ENCODE peak calls at places on chromosomes 11 and 22, in six cellular contexts. One of them, this sample, is unnamed.

GRCh38 chr11:8760896-8761295 is 78.3 kb downstream of the RPL27A start:
- DNase-seq in neuronal stem cell: no peak
- DNase-seq in mesenchymal stem cell: peak; percentile 88
- DNase-seq in IMR-90: peak; percentile 59
- DNase-seq in H9: no peak
- DNase-seq in H1: no peak
- DNase-seq in this sample: no peak

GRCh38 chr11:128494418-128495332 is 92.7 kb downstream of the ETS1 start:
- DNase-seq in neuronal stem cell: no peak
- DNase-seq in H9: no peak
- DNase-seq in IMR-90: no peak
- DNase-seq in H1: no peak
- DNase-seq in mesenchymal stem cell: no peak
- DNase-seq in this sample: no peak

GRCh38 chr11:279966-280761 is 2.0 kb downstream of the NLRP6 start:
- DNase-seq in neuronal stem cell: no peak
- DNase-seq in H1: peak; percentile 49
- DNase-seq in IMR-90: peak; percentile 30
- DNase-seq in mesenchymal stem cell: no peak
- DNase-seq in H9: no peak
- DNase-seq in this sample: peak; percentile 38

GRCh38 chr11:134014502-134014901 is 54.4 kb upstream of the JAM3 start:
- DNase-seq in neuronal stem cell: no peak
- DNase-seq in mesenchymal stem cell: peak; percentile 22
- DNase-seq in H9: peak; percentile 68
- DNase-seq in H1: no peak
- DNase-seq in IMR-90: no peak
- DNase-seq in this sample: no peak

GRCh38 chr11:132848336-132848735 is 684.0 kb downstream of the OPCML start:
- DNase-seq in mesenchymal stem cell: no peak
- DNase-seq in H9: no peak
- DNase-seq in IMR-90: peak; percentile 7
- DNase-seq in neuronal stem cell: no peak
- DNase-seq in H1: no peak
- DNase-seq in this sample: peak; percentile 26

GRCh38 chr22:27637604-27638003 is 164.0 kb downstream of the MN1 start:
- DNase-seq in H9: no peak
- DNase-seq in IMR-90: peak; percentile 28
- DNase-seq in neuronal stem cell: no peak
- DNase-seq in H1: no peak
- DNase-seq in mesenchymal stem cell: peak; percentile 8
- DNase-seq in this sample: no peak

GRCh38 chr11:62552931-62553838 is 6.6 kb upstream of the AHNAK start:
- DNase-seq in mesenchymal stem cell: peak; percentile 98
- DNase-seq in H9: peak; percentile 84
- DNase-seq in neuronal stem cell: no peak
- DNase-seq in IMR-90: peak; percentile 96
- DNase-seq in H1: peak; percentile 82
- DNase-seq in this sample: peak; percentile 98

GRCh38 chr11:118560806-118561205 is 4.9 kb downstream of the IFT46 start:
- DNase-seq in H9: no peak
- DNase-seq in H1: no peak
- DNase-seq in mesenchymal stem cell: no peak
- DNase-seq in IMR-90: no peak
- DNase-seq in neuronal stem cell: no peak
- DNase-seq in this sample: no peak

GRCh38 chr11:57277845-57278720 is 41.0 kb upstream of the APLNR start:
- DNase-seq in neuronal stem cell: peak; percentile 70
- DNase-seq in IMR-90: peak; percentile 84
- DNase-seq in mesenchymal stem cell: peak; percentile 85
- DNase-seq in H9: peak; percentile 84
- DNase-seq in H1: peak; percentile 84
- DNase-seq in this sample: peak; percentile 79

GRCh38 chr22:46070722-46071450 is 79.4 kb upstream of the PPARA start:
- DNase-seq in neuronal stem cell: no peak
- DNase-seq in mesenchymal stem cell: peak; percentile 53
- DNase-seq in H1: peak; percentile 71
- DNase-seq in IMR-90: peak; percentile 54
- DNase-seq in H9: peak; percentile 61
- DNase-seq in this sample: peak; percentile 27

GRCh38 chr11:10114593-10115404 is 179.2 kb downstream of the SBF2 start:
- DNase-seq in IMR-90: no peak
- DNase-seq in mesenchymal stem cell: peak; percentile 49
- DNase-seq in H1: no peak
- DNase-seq in H9: no peak
- DNase-seq in neuronal stem cell: no peak
- DNase-seq in this sample: no peak

GRCh38 chr22:45329536-45329936 is 19.8 kb downstream of the FAM118A start:
- DNase-seq in IMR-90: no peak
- DNase-seq in neuronal stem cell: no peak
- DNase-seq in mesenchymal stem cell: no peak
- DNase-seq in H1: no peak
- DNase-seq in H9: no peak
- DNase-seq in this sample: no peak

GRCh38 chr22:40472036-40472435 is 101.6 kb downstream of the SGSM3 start:
- DNase-seq in neuronal stem cell: no peak
- DNase-seq in mesenchymal stem cell: no peak
- DNase-seq in H1: no peak
- DNase-seq in IMR-90: no peak
- DNase-seq in H9: no peak
- DNase-seq in this sample: no peak

GRCh38 chr11:12674936-12675696 is 895 bp downstream of the TEAD1 start:
- DNase-seq in mesenchymal stem cell: peak; percentile 63
- DNase-seq in H9: no peak
- DNase-seq in H1: no peak
- DNase-seq in neuronal stem cell: no peak
- DNase-seq in IMR-90: no peak
- DNase-seq in this sample: peak; percentile 57

GRCh38 chr11:19832166-19832750 is 119.6 kb downstream of the NAV2 start:
- DNase-seq in neuronal stem cell: no peak
- DNase-seq in H9: no peak
- DNase-seq in mesenchymal stem cell: no peak
- DNase-seq in H1: no peak
- DNase-seq in IMR-90: no peak
- DNase-seq in this sample: no peak

GRCh38 chr11:117374316-117374715 is 46.7 kb downstream of the CEP164 start:
- DNase-seq in neuronal stem cell: no peak
- DNase-seq in mesenchymal stem cell: no peak
- DNase-seq in H1: no peak
- DNase-seq in IMR-90: no peak
- DNase-seq in H9: no peak
- DNase-seq in this sample: no peak

GRCh38 chr11:58391879-58392278 is 14.8 kb downstream of the OR5B3 start:
- DNase-seq in neuronal stem cell: no peak
- DNase-seq in mesenchymal stem cell: peak; percentile 20
- DNase-seq in IMR-90: peak; percentile 72
- DNase-seq in H1: no peak
- DNase-seq in H9: no peak
- DNase-seq in this sample: peak; percentile 28

GRCh38 chr22:46578824-46579561 is 41.2 kb upstream of the GRAMD4 start:
- DNase-seq in H9: peak; percentile 31
- DNase-seq in neuronal stem cell: no peak
- DNase-seq in H1: no peak
- DNase-seq in mesenchymal stem cell: peak; percentile 45
- DNase-seq in IMR-90: peak; percentile 40
- DNase-seq in this sample: peak; percentile 81

GRCh38 chr22:44289429-44290171 is 23.2 kb downstream of the SHISAL1 start:
- DNase-seq in neuronal stem cell: peak; percentile 44
- DNase-seq in H9: peak; percentile 89
- DNase-seq in H1: no peak
- DNase-seq in IMR-90: peak; percentile 49
- DNase-seq in mesenchymal stem cell: peak; percentile 81
- DNase-seq in this sample: no peak
- H2BK120ac ChIP-seq in neuronal stem cell: no peak overlapping the region
- H2BK120ac ChIP-seq in H9: no peak overlapping the region
- H2BK120ac ChIP-seq in H1: peak overlapping the region; percentile 82
- H2BK120ac ChIP-seq in IMR-90: peak overlapping the region; percentile 63
- H2BK120ac ChIP-seq in mesenchymal stem cell: no peak overlapping the region
- H2BK120ac ChIP-seq in this sample: no peak overlapping the region

GRCh38 chr22:49936018-49936972 is 17.9 kb downstream of the CRELD2 start:
- DNase-seq in IMR-90: peak; percentile 86
- DNase-seq in mesenchymal stem cell: peak; percentile 94
- DNase-seq in neuronal stem cell: no peak
- DNase-seq in H9: peak; percentile 87
- DNase-seq in H1: peak; percentile 79
- DNase-seq in this sample: peak; percentile 77

GRCh38 chr22:49936973-49937757 is 18.7 kb downstream of the CRELD2 start:
- DNase-seq in H1: no peak
- DNase-seq in neuronal stem cell: no peak
- DNase-seq in mesenchymal stem cell: peak; percentile 75
- DNase-seq in H9: no peak
- DNase-seq in IMR-90: no peak
- DNase-seq in this sample: no peak

GRCh38 chr22:49938565-49939136 is 20.2 kb downstream of the CRELD2 start:
- DNase-seq in neuronal stem cell: no peak
- DNase-seq in IMR-90: no peak
- DNase-seq in mesenchymal stem cell: no peak
- DNase-seq in H9: no peak
- DNase-seq in H1: no peak
- DNase-seq in this sample: no peak

GRCh38 chr22:49935561-49935960 is 17.1 kb downstream of the CRELD2 start:
- DNase-seq in IMR-90: no peak
- DNase-seq in mesenchymal stem cell: no peak
- DNase-seq in H9: no peak
- DNase-seq in neuronal stem cell: no peak
- DNase-seq in H1: no peak
- DNase-seq in this sample: no peak

GRCh38 chr22:49937758-49938564 is 19.5 kb downstream of the CRELD2 start:
- DNase-seq in H9: no peak
- DNase-seq in mesenchymal stem cell: no peak
- DNase-seq in neuronal stem cell: no peak
- DNase-seq in IMR-90: no peak
- DNase-seq in H1: no peak
- DNase-seq in this sample: peak; percentile 16
- H3K4me1 ChIP-seq in H9: peaks cover 2% of the 10 kb centered on the region
- H3K4me1 ChIP-seq in mesenchymal stem cell: peaks cover 34% of the 10 kb centered on the region
- H3K4me1 ChIP-seq in neuronal stem cell: peaks cover 17% of the 10 kb centered on the region
- H3K4me1 ChIP-seq in IMR-90: peaks cover 14% of the 10 kb centered on the region
- H3K4me1 ChIP-seq in H1: peaks cover 13% of the 10 kb centered on the region
- H3K4me1 ChIP-seq in this sample: peaks cover 17% of the 10 kb centered on the region

GRCh38 chr11:77823775-77824174 is 2.8 kb downstream of the AAMDC start:
- DNase-seq in mesenchymal stem cell: peak; percentile 68
- DNase-seq in IMR-90: peak; percentile 52
- DNase-seq in H9: no peak
- DNase-seq in H1: no peak
- DNase-seq in neuronal stem cell: no peak
- DNase-seq in this sample: peak; percentile 60
- H2AFZ ChIP-seq in mesenchymal stem cell: no peak overlapping the region
- H2AFZ ChIP-seq in IMR-90: no peak overlapping the region
- H2AFZ ChIP-seq in H9: no peak overlapping the region
- H2AFZ ChIP-seq in H1: no peak overlapping the region
- H2AFZ ChIP-seq in neuronal stem cell: no peak overlapping the region
- H2AFZ ChIP-seq in this sample: no peak overlapping the region

DNA sequence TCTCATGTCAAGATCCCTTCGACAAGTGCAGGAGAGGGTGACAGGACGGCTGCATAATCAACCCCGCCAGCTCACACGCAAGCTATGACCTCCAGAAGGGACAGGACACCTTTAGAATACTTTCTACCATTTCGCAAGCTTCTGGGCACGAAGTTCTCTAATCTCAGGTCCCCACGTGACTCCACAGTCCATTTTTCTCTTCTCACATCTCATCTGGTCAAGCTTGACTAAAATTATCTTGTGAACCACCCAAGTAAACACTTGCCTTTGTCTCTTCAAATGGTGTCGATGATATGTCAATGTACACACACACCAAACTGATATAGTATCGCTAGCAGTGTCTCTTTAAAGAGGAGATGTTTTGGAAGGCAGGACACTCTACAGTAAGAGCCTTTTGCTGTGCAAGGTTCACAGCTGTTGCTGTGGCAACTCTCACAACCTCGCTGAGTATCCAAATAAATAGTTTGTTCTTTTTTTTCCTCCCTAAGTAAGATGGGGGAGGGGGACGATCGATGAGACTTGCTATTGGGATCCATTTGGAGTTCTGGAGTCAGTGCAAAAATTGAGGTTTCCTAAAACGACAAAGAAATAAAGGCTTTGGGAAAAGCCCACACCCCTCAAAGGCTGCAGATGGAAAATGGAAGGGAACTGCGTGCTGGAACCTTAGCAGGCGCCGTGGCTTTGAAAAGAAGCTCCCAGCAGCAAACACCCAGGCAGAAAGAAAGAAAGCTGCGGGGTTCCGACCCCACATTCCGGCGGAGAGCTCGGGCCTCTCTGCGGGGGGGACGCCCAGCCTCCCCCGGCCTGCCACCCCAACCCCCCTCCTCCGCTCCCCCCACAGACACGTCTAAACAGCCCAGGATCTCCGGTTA is 215.4 kb upstream of the UBASH3B start:
- DNase-seq in IMR-90: peak; percentile 45
- DNase-seq in H1: peak; percentile 78
- DNase-seq in H9: peak; percentile 66
- DNase-seq in mesenchymal stem cell: peak; percentile 51
- DNase-seq in neuronal stem cell: peak; percentile 48
- DNase-seq in this sample: peak; percentile 49
- H2BK120ac ChIP-seq in IMR-90: peak overlapping the region; percentile 81
- H2BK120ac ChIP-seq in H1: peak overlapping the region; percentile 0
- H2BK120ac ChIP-seq in H9: no peak overlapping the region
- H2BK120ac ChIP-seq in mesenchymal stem cell: no peak overlapping the region
- H2BK120ac ChIP-seq in neuronal stem cell: no peak overlapping the region
- H2BK120ac ChIP-seq in this sample: no peak overlapping the region

DNA sequence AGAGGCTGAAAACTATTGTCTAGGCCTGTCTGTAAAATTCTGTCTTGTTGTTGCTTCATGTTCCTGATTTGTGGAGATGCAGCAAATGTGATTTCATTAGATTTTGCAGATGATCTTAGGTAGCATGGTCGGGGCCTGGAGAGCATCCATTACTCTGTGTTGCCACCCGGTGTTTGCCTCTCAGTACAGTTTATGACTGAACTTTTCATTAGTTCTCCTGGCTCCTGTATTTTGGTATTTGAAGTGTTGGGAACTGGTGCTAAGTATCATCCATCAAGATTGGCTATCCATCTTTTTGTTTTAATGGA is 7.7 kb downstream of the YWHAH start:
- DNase-seq in IMR-90: no peak
- DNase-seq in H1: no peak
- DNase-seq in neuronal stem cell: no peak
- DNase-seq in mesenchymal stem cell: peak; percentile 29
- DNase-seq in H9: no peak
- DNase-seq in this sample: no peak
- H3K4me1 ChIP-seq in IMR-90: peaks cover 13% of the 10 kb centered on the region
- H3K4me1 ChIP-seq in H1: peaks cover 12% of the 10 kb centered on the region
- H3K4me1 ChIP-seq in neuronal stem cell: no peaks in the 10 kb centered on the region
- H3K4me1 ChIP-seq in mesenchymal stem cell: peaks cover 6% of the 10 kb centered on the region
- H3K4me1 ChIP-seq in H9: no peaks in the 10 kb centered on the region
- H3K4me1 ChIP-seq in this sample: no peaks in the 10 kb centered on the region

GRCh38 chr11:101438126-101438525 is 145.7 kb downstream of the TRPC6 start:
- DNase-seq in H9: no peak
- DNase-seq in H1: no peak
- DNase-seq in mesenchymal stem cell: no peak
- DNase-seq in neuronal stem cell: no peak
- DNase-seq in IMR-90: no peak
- DNase-seq in this sample: no peak

GRCh38 chr11:101436511-101437142 is 147.2 kb downstream of the TRPC6 start:
- DNase-seq in mesenchymal stem cell: peak; percentile 46
- DNase-seq in neuronal stem cell: peak; percentile 48
- DNase-seq in H9: peak; percentile 67
- DNase-seq in H1: peak; percentile 74
- DNase-seq in IMR-90: peak; percentile 49
- DNase-seq in this sample: peak; percentile 46

GRCh38 chr11:101434241-101434640 is 149.6 kb downstream of the TRPC6 start:
- DNase-seq in H1: no peak
- DNase-seq in mesenchymal stem cell: no peak
- DNase-seq in H9: no peak
- DNase-seq in IMR-90: no peak
- DNase-seq in neuronal stem cell: no peak
- DNase-seq in this sample: no peak

GRCh38 chr11:101439488-101439887 is 144.3 kb downstream of the TRPC6 start:
- DNase-seq in IMR-90: no peak
- DNase-seq in mesenchymal stem cell: no peak
- DNase-seq in H1: no peak
- DNase-seq in H9: no peak
- DNase-seq in neuronal stem cell: no peak
- DNase-seq in this sample: no peak

GRCh38 chr11:101435406-101435805 is 148.4 kb downstream of the TRPC6 start:
- DNase-seq in H1: no peak
- DNase-seq in neuronal stem cell: no peak
- DNase-seq in H9: no peak
- DNase-seq in mesenchymal stem cell: no peak
- DNase-seq in IMR-90: no peak
- DNase-seq in this sample: no peak
- H2AFZ ChIP-seq in H1: no peak overlapping the region
- H2AFZ ChIP-seq in neuronal stem cell: no peak overlapping the region
- H2AFZ ChIP-seq in H9: no peak overlapping the region
- H2AFZ ChIP-seq in mesenchymal stem cell: no peak overlapping the region
- H2AFZ ChIP-seq in IMR-90: no peak overlapping the region
- H2AFZ ChIP-seq in this sample: no peak overlapping the region